ENCODE peak calls at places on chromosomes 12 and 14, in four cellular contexts. P is H1, Y is NT2/D1, D is GM12878. V is an unnamed sample.

GRCh38 chr14:28344381-28344780 is 422.2 kb upstream of the FOXG1 start:
- DNase-seq in P (no peak), Y (no peak), D (no peak), V (no peak)

GRCh38 chr12:123444396-123445026 is 8.0 kb upstream of the RILPL2 start:
- DNase-seq in P (no peak), Y (no peak), D (no peak), V (no peak)

GRCh38 chr12:67710582-67710981 is 62.0 kb downstream of the DYRK2 start:
- DNase-seq in P (no peak), Y (no peak), D (peak), V (no peak)

GRCh38 chr12:49619286-49619685 is 4.1 kb upstream of the PRPF40B start:
- DNase-seq in P (no peak), Y (no peak), D (no peak), V (no peak)

GRCh38 chr14:101061411-101062064 is 158.0 kb upstream of the RTL1 start:
- DNase-seq in P (no peak), Y (no peak), D (no peak), V (no peak)

GRCh38 chr14:24566318-24566717 is 9.7 kb downstream of the CTSG start:
- DNase-seq in P (no peak), Y (no peak), D (no peak), V (no peak)

GRCh38 chr12:14952295-14952995 is 9.0 kb downstream of the ARHGDIB start:
- DNase-seq in P (no peak), Y (no peak), D (no peak), V (no peak)

GRCh38 chr12:77842430-77842829 is 11.7 kb downstream of the NAV3 start:
- DNase-seq in P (no peak), Y (no peak), D (no peak), V (no peak)

GRCh38 chr12:96578526-96579125 is 89.2 kb downstream of the CFAP54 start:
- DNase-seq in P (no peak), Y (peak), D (peak), V (peak)

GRCh38 chr14:50260511-50260910 is 29.1 kb upstream of the SOS2 start:
- DNase-seq in P (no peak), Y (no peak), D (no peak), V (no peak)

GRCh38 chr12:67689339-67689738 is 40.8 kb downstream of the DYRK2 start:
- DNase-seq in P (no peak), Y (no peak), D (no peak), V (no peak)

GRCh38 chr12:98440165-98440581 is 75.2 kb upstream of the TMPO start:
- DNase-seq in P (no peak), Y (no peak), D (no peak), V (peak)

GRCh38 chr12:121536058-121536928 is 44.5 kb downstream of the KDM2B start:
- DNase-seq in P (no peak), Y (peak), D (no peak), V (peak)
- TF ChIP-seq ZNF274 in P (no peak), Y (no peak), D (no peak), V (no peak)

DNA sequence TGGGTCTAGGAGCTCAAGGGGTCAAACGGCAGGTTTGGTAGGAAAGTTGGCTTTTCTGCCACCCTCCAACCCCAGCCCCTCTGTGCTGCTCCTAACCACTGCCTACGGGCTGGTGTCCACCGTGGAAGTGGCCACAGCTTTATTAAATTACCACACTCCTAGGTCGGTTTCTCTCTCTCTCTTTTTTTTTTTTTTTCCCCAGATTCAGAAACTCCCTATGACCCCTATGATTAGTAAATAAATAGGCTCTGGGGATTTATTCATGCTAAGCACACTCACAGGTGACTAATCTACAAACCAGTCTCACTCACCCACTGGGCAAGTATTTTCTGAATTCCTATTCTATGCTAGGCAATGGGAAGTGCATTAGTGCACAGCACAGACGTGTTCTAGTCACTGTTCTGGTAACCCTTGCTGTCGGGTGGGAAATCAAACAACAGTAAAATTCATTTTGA is 8.7 kb upstream of the DDX47 start:
- DNase-seq in P (no peak), Y (no peak), D (no peak), V (no peak)
- TF ChIP-seq ZNF274 in P (no peak), Y (no peak), D (no peak), V (no peak)

GRCh38 chr12:100391856-100392255 is 35.0 kb downstream of the SLC17A8 start:
- DNase-seq in P (no peak), Y (no peak), D (no peak), V (peak)
- TF ChIP-seq ZNF274 in P (no peak), Y (no peak), D (no peak), V (no peak)

DNA sequence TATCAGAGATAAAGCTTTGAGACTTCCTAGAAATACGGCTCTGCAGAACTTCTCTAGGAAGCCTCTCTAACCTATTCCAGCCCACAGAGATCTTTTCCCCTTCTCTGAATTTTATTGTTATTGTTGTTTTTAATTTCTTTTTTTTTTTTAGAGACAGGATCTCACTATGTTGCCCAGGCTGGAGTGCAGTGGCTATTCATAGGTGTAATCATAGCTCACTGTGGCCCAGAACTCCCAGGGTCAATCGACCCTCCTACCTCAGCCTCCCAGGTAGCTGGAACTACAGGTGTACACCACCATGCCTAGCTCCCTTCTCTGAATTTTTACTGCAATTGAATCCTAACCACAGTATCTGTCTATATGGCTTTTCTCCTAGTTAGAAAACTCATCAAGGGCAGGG is 19.6 kb downstream of the SLC7A8 start:
- DNase-seq in P (no peak), Y (no peak), D (no peak), V (no peak)
- TF ChIP-seq ZNF274 in P (no peak), Y (no peak), D (no peak), V (no peak)

GRCh38 chr14:54488646-54489317 is at the start of gene GMFB:
- DNase-seq in P (peak), Y (peak), D (peak), V (peak)
- TF ChIP-seq ZNF274 in P (no peak), Y (no peak), D (no peak), V (no peak)